ENCODE peak calls at places on chromosomes 16 and 17, in five cellular contexts. One of them, this sample, is unnamed.

GRCh38 chr16:81723098-81723723 is 55.9 kb upstream of the PLCG2 start:
- DNase-seq in PC-3: peak
- DNase-seq in progenitor cell of endocrine pancreas: no peak
- DNase-seq in left ventricle myocardium inferior: no peak
- DNase-seq in astrocyte of the spinal cord: peak
- DNase-seq in this sample: peak

GRCh38 chr17:31877911-31878702 is 19.1 kb upstream of the COPRS start:
- DNase-seq in PC-3: no peak
- DNase-seq in progenitor cell of endocrine pancreas: no peak
- DNase-seq in left ventricle myocardium inferior: no peak
- DNase-seq in astrocyte of the spinal cord: peak
- DNase-seq in this sample: peak

GRCh38 chr17:71828182-71828596 is 292.6 kb upstream of the SOX9 start:
- DNase-seq in PC-3: no peak
- DNase-seq in progenitor cell of endocrine pancreas: no peak
- DNase-seq in left ventricle myocardium inferior: no peak
- DNase-seq in astrocyte of the spinal cord: peak
- DNase-seq in this sample: no peak

GRCh38 chr17:20203761-20204263 is 194.7 kb downstream of the SPECC1 start:
- DNase-seq in PC-3: no peak
- DNase-seq in progenitor cell of endocrine pancreas: no peak
- DNase-seq in left ventricle myocardium inferior: no peak
- DNase-seq in astrocyte of the spinal cord: no peak
- DNase-seq in this sample: no peak

GRCh38 chr16:87463722-87464690 is 28.8 kb downstream of the ZCCHC14 start:
- DNase-seq in PC-3: peak
- DNase-seq in progenitor cell of endocrine pancreas: no peak
- DNase-seq in left ventricle myocardium inferior: no peak
- DNase-seq in astrocyte of the spinal cord: no peak
- DNase-seq in this sample: peak

GRCh38 chr16:86508947-86509758 is 1.2 kb upstream of the FOXF1 start:
- DNase-seq in PC-3: peak
- DNase-seq in progenitor cell of endocrine pancreas: no peak
- DNase-seq in left ventricle myocardium inferior: peak
- DNase-seq in astrocyte of the spinal cord: peak
- DNase-seq in this sample: no peak

GRCh38 chr16:80667925-80668324 is 127.1 kb downstream of the DYNLRB2 start:
- DNase-seq in PC-3: no peak
- DNase-seq in progenitor cell of endocrine pancreas: no peak
- DNase-seq in left ventricle myocardium inferior: no peak
- DNase-seq in astrocyte of the spinal cord: no peak
- DNase-seq in this sample: no peak

GRCh38 chr17:8698142-8699050 is 46.2 kb downstream of the CCDC42 start:
- DNase-seq in PC-3: no peak
- DNase-seq in progenitor cell of endocrine pancreas: no peak
- DNase-seq in left ventricle myocardium inferior: peak
- DNase-seq in astrocyte of the spinal cord: peak
- DNase-seq in this sample: no peak

GRCh38 chr17:67435122-67435521 is 58.0 kb downstream of the PITPNC1 start:
- DNase-seq in PC-3: no peak
- DNase-seq in progenitor cell of endocrine pancreas: no peak
- DNase-seq in left ventricle myocardium inferior: no peak
- DNase-seq in astrocyte of the spinal cord: no peak
- DNase-seq in this sample: peak

GRCh38 chr17:82031885-82032627 is 578 bp downstream of the RAC3 start:
- DNase-seq in PC-3: peak
- DNase-seq in progenitor cell of endocrine pancreas: no peak
- DNase-seq in left ventricle myocardium inferior: no peak
- DNase-seq in astrocyte of the spinal cord: no peak
- DNase-seq in this sample: peak

GRCh38 chr16:79212114-79212791 is 388.3 kb downstream of the MAF start:
- DNase-seq in PC-3: no peak
- DNase-seq in progenitor cell of endocrine pancreas: no peak
- DNase-seq in left ventricle myocardium inferior: no peak
- DNase-seq in astrocyte of the spinal cord: no peak
- DNase-seq in this sample: no peak

GRCh38 chr16:79215289-79215688 is 385.2 kb downstream of the MAF start:
- DNase-seq in PC-3: no peak
- DNase-seq in progenitor cell of endocrine pancreas: no peak
- DNase-seq in left ventricle myocardium inferior: no peak
- DNase-seq in astrocyte of the spinal cord: no peak
- DNase-seq in this sample: no peak

GRCh38 chr16:79210629-79211028 is 389.9 kb downstream of the MAF start:
- DNase-seq in PC-3: no peak
- DNase-seq in progenitor cell of endocrine pancreas: no peak
- DNase-seq in left ventricle myocardium inferior: no peak
- DNase-seq in astrocyte of the spinal cord: no peak
- DNase-seq in this sample: peak

GRCh38 chr16:79211581-79211980 is 389.0 kb downstream of the MAF start:
- DNase-seq in PC-3: no peak
- DNase-seq in progenitor cell of endocrine pancreas: no peak
- DNase-seq in left ventricle myocardium inferior: no peak
- DNase-seq in astrocyte of the spinal cord: no peak
- DNase-seq in this sample: no peak

GRCh38 chr16:79213214-79213613 is 387.3 kb downstream of the MAF start:
- DNase-seq in PC-3: no peak
- DNase-seq in progenitor cell of endocrine pancreas: no peak
- DNase-seq in left ventricle myocardium inferior: no peak
- DNase-seq in astrocyte of the spinal cord: no peak
- DNase-seq in this sample: no peak
- TF ChIP-seq CTCF in PC-3: no peak
- TF ChIP-seq CTCF in progenitor cell of endocrine pancreas: peak
- TF ChIP-seq CTCF in left ventricle myocardium inferior: no peak
- TF ChIP-seq CTCF in astrocyte of the spinal cord: no peak
- TF ChIP-seq CTCF in this sample: no peak

GRCh38 chr17:29293890-29294579 is at the start of gene NUFIP2:
- DNase-seq in PC-3: peak
- DNase-seq in progenitor cell of endocrine pancreas: peak
- DNase-seq in left ventricle myocardium inferior: peak
- DNase-seq in astrocyte of the spinal cord: peak
- DNase-seq in this sample: peak
- TF ChIP-seq CTCF in PC-3: no peak
- TF ChIP-seq CTCF in progenitor cell of endocrine pancreas: no peak
- TF ChIP-seq CTCF in left ventricle myocardium inferior: no peak
- TF ChIP-seq CTCF in astrocyte of the spinal cord: no peak
- TF ChIP-seq CTCF in this sample: no peak

DNA sequence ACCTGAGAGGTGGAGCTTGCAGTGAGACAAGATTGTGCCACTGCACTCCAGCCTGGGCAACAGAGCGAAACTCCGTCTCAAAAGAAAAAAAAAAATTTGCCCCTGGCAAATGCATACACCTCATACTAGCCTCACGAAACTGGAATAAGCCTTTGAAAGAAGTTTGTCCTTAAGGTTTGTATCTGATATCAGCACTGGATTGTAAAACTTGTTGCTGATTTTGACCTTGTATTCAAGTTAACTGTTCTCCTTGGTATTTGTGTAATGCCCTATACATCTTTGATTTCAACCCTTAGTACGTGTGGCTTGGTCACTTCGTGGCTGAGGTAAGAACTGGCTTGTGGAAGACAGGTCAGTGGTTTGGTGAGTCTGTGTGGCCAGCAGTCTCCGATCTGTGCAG is 6.2 kb upstream of the FLCN start:
- DNase-seq in PC-3: no peak
- DNase-seq in progenitor cell of endocrine pancreas: no peak
- DNase-seq in left ventricle myocardium inferior: no peak
- DNase-seq in astrocyte of the spinal cord: no peak
- DNase-seq in this sample: no peak
- TF ChIP-seq CTCF in PC-3: no peak
- TF ChIP-seq CTCF in progenitor cell of endocrine pancreas: no peak
- TF ChIP-seq CTCF in left ventricle myocardium inferior: no peak
- TF ChIP-seq CTCF in astrocyte of the spinal cord: no peak
- TF ChIP-seq CTCF in this sample: no peak

GRCh38 chr17:1752425-1752941 is 9.4 kb upstream of the SERPINF1 start:
- DNase-seq in PC-3: peak
- DNase-seq in progenitor cell of endocrine pancreas: no peak
- DNase-seq in left ventricle myocardium inferior: no peak
- DNase-seq in astrocyte of the spinal cord: no peak
- DNase-seq in this sample: peak
- TF ChIP-seq CTCF in PC-3: no peak
- TF ChIP-seq CTCF in progenitor cell of endocrine pancreas: no peak
- TF ChIP-seq CTCF in left ventricle myocardium inferior: no peak
- TF ChIP-seq CTCF in astrocyte of the spinal cord: no peak
- TF ChIP-seq CTCF in this sample: no peak

DNA sequence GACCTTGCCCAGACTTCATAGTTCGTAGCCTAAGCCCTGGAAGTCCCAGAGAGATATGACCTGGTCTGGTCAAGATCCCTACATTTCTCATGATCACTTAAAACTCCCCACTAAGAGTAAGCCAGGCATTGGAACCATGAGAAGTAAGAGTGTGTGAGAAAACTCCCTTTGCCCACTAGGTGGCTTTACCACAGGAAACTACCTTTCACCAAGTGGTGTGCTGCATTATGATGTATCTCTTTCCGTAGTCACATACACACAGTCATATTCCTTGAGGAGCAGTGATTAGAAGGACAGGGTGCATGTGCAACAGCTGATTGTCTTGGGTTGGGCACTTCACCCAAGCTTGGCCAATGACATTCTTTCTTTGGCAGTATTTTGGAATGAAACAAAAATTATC is 639.3 kb downstream of the KCNJ2 start:
- DNase-seq in PC-3: peak
- DNase-seq in progenitor cell of endocrine pancreas: no peak
- DNase-seq in left ventricle myocardium inferior: no peak
- DNase-seq in astrocyte of the spinal cord: no peak
- DNase-seq in this sample: no peak
- TF ChIP-seq CTCF in PC-3: peak
- TF ChIP-seq CTCF in progenitor cell of endocrine pancreas: peak
- TF ChIP-seq CTCF in left ventricle myocardium inferior: no peak
- TF ChIP-seq CTCF in astrocyte of the spinal cord: peak
- TF ChIP-seq CTCF in this sample: no peak

DNA sequence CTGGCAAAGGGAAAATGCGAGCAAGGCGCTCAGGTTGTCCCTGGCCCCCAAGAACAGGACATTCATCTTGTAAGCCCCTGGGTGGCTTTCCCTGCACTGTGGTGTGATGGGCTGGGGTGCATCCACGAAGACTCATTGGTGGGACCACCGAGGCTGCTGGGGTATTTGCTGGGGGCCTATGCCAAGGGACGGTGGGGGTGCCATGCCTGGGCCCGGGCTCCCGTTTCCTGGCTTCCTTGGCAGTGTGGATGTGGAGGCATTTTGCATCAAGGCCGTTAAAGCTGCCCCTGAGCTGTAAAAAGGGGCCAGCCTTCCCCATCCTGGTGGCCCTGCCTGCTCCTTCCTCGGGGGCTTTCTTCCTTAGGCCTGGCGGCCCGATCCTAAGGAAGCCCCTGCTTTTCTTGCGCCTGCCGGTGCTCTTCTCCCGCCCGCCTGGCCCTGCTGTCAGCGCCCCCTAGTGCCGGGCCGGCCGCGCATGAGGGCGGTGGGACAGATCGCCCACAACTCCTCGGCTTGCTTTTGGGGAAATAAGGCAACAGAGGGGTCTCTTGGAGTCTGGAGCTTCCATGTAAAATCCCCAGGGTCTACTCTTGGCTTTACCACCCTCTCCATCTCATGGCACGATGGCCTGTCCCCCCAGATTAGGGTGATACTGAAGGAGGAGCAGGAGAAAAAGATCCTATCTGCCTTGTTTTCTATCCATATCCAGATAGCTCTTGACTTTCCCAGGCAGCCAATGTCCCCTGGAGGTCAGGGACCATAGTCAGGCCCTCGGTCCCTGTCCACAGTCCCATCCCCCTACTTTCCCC is 9.8 kb upstream of the TBX2 start:
- DNase-seq in PC-3: peak
- DNase-seq in progenitor cell of endocrine pancreas: no peak
- DNase-seq in left ventricle myocardium inferior: no peak
- DNase-seq in astrocyte of the spinal cord: no peak
- DNase-seq in this sample: peak
- TF ChIP-seq CTCF in PC-3: peak
- TF ChIP-seq CTCF in progenitor cell of endocrine pancreas: peak
- TF ChIP-seq CTCF in left ventricle myocardium inferior: peak
- TF ChIP-seq CTCF in astrocyte of the spinal cord: peak
- TF ChIP-seq CTCF in this sample: peak

GRCh38 chr16:75805946-75806345 is 79.7 kb upstream of the CPHXL start:
- DNase-seq in PC-3: no peak
- DNase-seq in progenitor cell of endocrine pancreas: no peak
- DNase-seq in left ventricle myocardium inferior: no peak
- DNase-seq in astrocyte of the spinal cord: no peak
- DNase-seq in this sample: no peak
- TF ChIP-seq CTCF in PC-3: no peak
- TF ChIP-seq CTCF in progenitor cell of endocrine pancreas: no peak
- TF ChIP-seq CTCF in left ventricle myocardium inferior: no peak
- TF ChIP-seq CTCF in astrocyte of the spinal cord: no peak
- TF ChIP-seq CTCF in this sample: no peak